ENCODE peak calls at places on chromosomes 16 and 17, in five cellular contexts. R is AG04449, T is mesendoderm, I is SHP77, C is memory B cell. A is an unnamed sample.

GRCh38 chr16:23587726-23588125 is 8.4 kb downstream of the NDUFAB1 start:
- DNase-seq in R (peak), T (peak), I (no peak), C (no peak), A (no peak)

GRCh38 chr16:71648921-71649320 is 22.9 kb downstream of the MARVELD3 start:
- DNase-seq in R (no peak), T (peak), I (no peak), C (no peak), A (no peak)

GRCh38 chr17:5226940-5227878 is 7.5 kb downstream of the SCIMP start:
- DNase-seq in R (no peak), T (peak), I (no peak), C (no peak), A (no peak)

GRCh38 chr17:78956254-78956653 is 23.5 kb downstream of the LGALS3BP start:
- DNase-seq in R (no peak), T (peak), I (no peak), C (no peak), A (no peak)

GRCh38 chr16:80705596-80705995 is 98.8 kb downstream of the CDYL2 start:
- DNase-seq in R (no peak), T (no peak), I (no peak), C (no peak), A (no peak)

GRCh38 chr17:17089796-17090641 is 47.8 kb downstream of the MPRIP start:
- DNase-seq in R (no peak), T (no peak), I (no peak), C (no peak), A (no peak)

GRCh38 chr17:59534583-59534982 is 30.8 kb upstream of the DHX40 start:
- DNase-seq in R (no peak), T (no peak), I (no peak), C (no peak), A (no peak)

GRCh38 chr16:11306997-11307638 is 26.0 kb upstream of the PRM1 start:
- DNase-seq in R (no peak), T (no peak), I (no peak), C (no peak), A (no peak)

GRCh38 chr17:48123111-48123510 is 15.5 kb downstream of the SNX11 start:
- DNase-seq in R (no peak), T (peak), I (no peak), C (no peak), A (no peak)

GRCh38 chr16:81723098-81723723 is 55.9 kb upstream of the PLCG2 start:
- DNase-seq in R (peak), T (peak), I (peak), C (peak), A (peak)

GRCh38 chr17:4808378-4808767 is 1.4 kb downstream of the PLD2 start:
- DNase-seq in R (no peak), T (no peak), I (no peak), C (no peak), A (peak)

GRCh38 chr16:48217708-48218107 is 26.4 kb upstream of the LONP2 start:
- DNase-seq in R (no peak), T (no peak), I (no peak), C (no peak), A (no peak)

GRCh38 chr17:7848665-7849184 is 6.1 kb upstream of the TMEM88 start:
- DNase-seq in R (no peak), T (no peak), I (no peak), C (peak), A (no peak)

GRCh38 chr16:938136-938535 is 32.6 kb downstream of the LMF1 start:
- DNase-seq in R (no peak), T (no peak), I (no peak), C (no peak), A (no peak)

GRCh38 chr16:24995469-24995868 is 19.7 kb downstream of the ARHGAP17 start:
- DNase-seq in R (no peak), T (no peak), I (no peak), C (no peak), A (no peak)

GRCh38 chr16:2326191-2326590 is 14.3 kb downstream of the ABCA3 start:
- DNase-seq in R (no peak), T (no peak), I (no peak), C (no peak), A (no peak)

GRCh38 chr16:11672206-11673090 is 4.2 kb downstream of the SNN start:
- DNase-seq in R (no peak), T (no peak), I (no peak), C (peak), A (no peak)

GRCh38 chr16:69520800-69521602 is 44.8 kb upstream of the NFAT5 start:
- DNase-seq in R (no peak), T (no peak), I (no peak), C (no peak), A (no peak)

GRCh38 chr17:14203392-14203791 is 33.3 kb downstream of the CDRT15 start:
- DNase-seq in R (no peak), T (peak), I (no peak), C (no peak), A (no peak)

GRCh38 chr17:32443827-32444300 is 446 bp upstream of the PSMD11 start:
- DNase-seq in R (no peak), T (no peak), I (no peak), C (no peak), A (no peak)

GRCh38 chr16:71440669-71441347 is 1.0 kb downstream of the TLE7 start:
- DNase-seq in R (no peak), T (peak), I (no peak), C (no peak), A (no peak)

GRCh38 chr16:80309178-80309577 is 231.6 kb upstream of the DYNLRB2 start:
- DNase-seq in R (no peak), T (no peak), I (no peak), C (no peak), A (no peak)

GRCh38 chr16:73329363-73330306 is 281.7 kb upstream of the ZFHX3 start:
- DNase-seq in R (no peak), T (peak), I (peak), C (no peak), A (no peak)

GRCh38 chr17:75755205-75755901 is 9.6 kb downstream of the GALK1 start:
- DNase-seq in R (no peak), T (peak), I (no peak), C (no peak), A (no peak)

GRCh38 chr17:70332811-70333210 is 163.5 kb downstream of the KCNJ2 start:
- DNase-seq in R (no peak), T (no peak), I (peak), C (no peak), A (no peak)

GRCh38 chr16:30121741-30122620 is 1.0 kb downstream of the MAPK3 start:
- DNase-seq in R (no peak), T (no peak), I (no peak), C (no peak), A (peak)

GRCh38 chr17:39943702-39944392 is 16.3 kb downstream of the LRRC3C start:
- DNase-seq in R (no peak), T (no peak), I (no peak), C (no peak), A (peak)

GRCh38 chr16:51490866-51491265 is 339.8 kb upstream of the SALL1 start:
- DNase-seq in R (no peak), T (peak), I (no peak), C (no peak), A (no peak)

GRCh38 chr17:50165066-50165465 is 739 bp upstream of the SGCA start:
- DNase-seq in R (no peak), T (no peak), I (no peak), C (no peak), A (no peak)

GRCh38 chr16:86214326-86215232 is 295.7 kb upstream of the FOXF1 start:
- DNase-seq in R (no peak), T (no peak), I (no peak), C (no peak), A (no peak)

GRCh38 chr16:51193879-51194278 is 42.8 kb upstream of the SALL1 start:
- DNase-seq in R (no peak), T (no peak), I (no peak), C (no peak), A (no peak)

GRCh38 chr17:69954241-69954933 is 120.6 kb upstream of the KCNJ16 start:
- DNase-seq in R (no peak), T (no peak), I (no peak), C (no peak), A (no peak)

GRCh38 chr16:69498926-69499325 is 66.8 kb upstream of the NFAT5 start:
- DNase-seq in R (no peak), T (no peak), I (no peak), C (no peak), A (no peak)

GRCh38 chr17:48878920-48879898 is 13.4 kb upstream of the ATP5MC1 start:
- DNase-seq in R (no peak), T (peak), I (peak), C (peak), A (peak)

GRCh38 chr17:67376509-67376891 is 581 bp upstream of the PITPNC1 start:
- DNase-seq in R (peak), T (no peak), I (no peak), C (no peak), A (no peak)

A was measured in cerebellum.